ENCODE peak calls at places on chromosomes 11 and 22, in ten cellular contexts. L, E, C, J, Y, V, I, X, U and P are unnamed samples.
A peak's percentile ranks its signal among the peaks of the same experiment; 100 is the strongest.

GRCh38 chr11:606245-606644 is 9.5 kb downstream of the IRF7 start:
- DNase-seq in E (no peak), X (no peak), Y (no peak), J (peak; percentile 94), I (no peak), L (peak; percentile 80), V (peak; percentile 71), U (peak; percentile 50), C (peak; percentile 77), P (no peak)

GRCh38 chr22:49302150-49302460 is 525.6 kb downstream of the BRD1 start:
- DNase-seq in X (no peak), I (no peak), J (no peak), E (no peak), U (no peak), Y (no peak), C (no peak), V (no peak), L (no peak), P (no peak)

GRCh38 chr11:45984192-45984591 is 61.7 kb downstream of the LARGE2 start:
- DNase-seq in I (no peak), C (no peak), U (no peak), J (no peak), X (no peak), L (no peak), E (no peak), V (no peak), Y (no peak), P (no peak)

GRCh38 chr11:5036671-5037070 is 9.7 kb upstream of the OR52J3 start:
- DNase-seq in C (no peak), Y (no peak), X (no peak), V (no peak), U (no peak), E (no peak), L (no peak), J (no peak), I (no peak), P (no peak)

GRCh38 chr22:19827341-19828034 is 27.2 kb downstream of the GNB1L start:
- DNase-seq in X (no peak), E (no peak), U (no peak), C (no peak), V (no peak), I (no peak), Y (no peak), L (no peak), J (no peak), P (no peak)

GRCh38 chr11:66868726-66869291 is 11.9 kb downstream of the LRFN4 start:
- DNase-seq in L (peak; percentile 85), Y (peak; percentile 86), E (peak; percentile 83), V (peak; percentile 77), I (peak; percentile 82), X (no peak), C (no peak), U (peak; percentile 86), J (peak; percentile 60), P (no peak)

GRCh38 chr11:1694064-1694845 is 2.7 kb upstream of the KRTAP5-6 start:
- DNase-seq in I (peak; percentile 53), C (peak; percentile 90), E (peak; percentile 70), U (peak; percentile 80), V (peak; percentile 90), Y (peak; percentile 94), X (peak; percentile 45), J (peak; percentile 92), L (peak; percentile 90), P (peak; percentile 84)

GRCh38 chr11:13954591-13954990 is 7.9 kb upstream of the SPON1 start:
- DNase-seq in J (no peak), L (no peak), U (no peak), Y (no peak), I (no peak), V (no peak), C (no peak), X (no peak), E (no peak), P (no peak)

GRCh38 chr11:128735935-128736610 is 42.2 kb downstream of the FLI1 start:
- DNase-seq in E (no peak), J (no peak), L (no peak), U (no peak), V (no peak), X (no peak), C (no peak), Y (no peak), I (no peak), P (no peak)

GRCh38 chr11:113629562-113629961 is 76.5 kb downstream of the TMPRSS5 start:
- DNase-seq in E (no peak), C (no peak), I (no peak), J (no peak), Y (no peak), V (no peak), X (no peak), L (no peak), U (no peak), P (no peak)

GRCh38 chr22:46002757-46003270 is 25.9 kb upstream of the WNT7B start:
- DNase-seq in L (no peak), J (peak; percentile 29), I (no peak), X (no peak), E (no peak), V (no peak), Y (no peak), C (peak; percentile 19), U (no peak), P (peak; percentile 73)

GRCh38 chr22:36870250-36870649 is 9.4 kb downstream of the NCF4 start:
- DNase-seq in J (no peak), L (no peak), U (peak; percentile 19), X (no peak), C (no peak), Y (no peak), V (no peak), I (no peak), E (no peak), P (no peak)
- H3K27ac ChIP-seq in J (no peak overlapping the region), L (no peak overlapping the region), U (no peak overlapping the region), X (no peak overlapping the region), C (no peak overlapping the region), Y (no peak overlapping the region), V (no peak overlapping the region), I (no peak overlapping the region), E (no peak overlapping the region), P (no peak overlapping the region)

DNA sequence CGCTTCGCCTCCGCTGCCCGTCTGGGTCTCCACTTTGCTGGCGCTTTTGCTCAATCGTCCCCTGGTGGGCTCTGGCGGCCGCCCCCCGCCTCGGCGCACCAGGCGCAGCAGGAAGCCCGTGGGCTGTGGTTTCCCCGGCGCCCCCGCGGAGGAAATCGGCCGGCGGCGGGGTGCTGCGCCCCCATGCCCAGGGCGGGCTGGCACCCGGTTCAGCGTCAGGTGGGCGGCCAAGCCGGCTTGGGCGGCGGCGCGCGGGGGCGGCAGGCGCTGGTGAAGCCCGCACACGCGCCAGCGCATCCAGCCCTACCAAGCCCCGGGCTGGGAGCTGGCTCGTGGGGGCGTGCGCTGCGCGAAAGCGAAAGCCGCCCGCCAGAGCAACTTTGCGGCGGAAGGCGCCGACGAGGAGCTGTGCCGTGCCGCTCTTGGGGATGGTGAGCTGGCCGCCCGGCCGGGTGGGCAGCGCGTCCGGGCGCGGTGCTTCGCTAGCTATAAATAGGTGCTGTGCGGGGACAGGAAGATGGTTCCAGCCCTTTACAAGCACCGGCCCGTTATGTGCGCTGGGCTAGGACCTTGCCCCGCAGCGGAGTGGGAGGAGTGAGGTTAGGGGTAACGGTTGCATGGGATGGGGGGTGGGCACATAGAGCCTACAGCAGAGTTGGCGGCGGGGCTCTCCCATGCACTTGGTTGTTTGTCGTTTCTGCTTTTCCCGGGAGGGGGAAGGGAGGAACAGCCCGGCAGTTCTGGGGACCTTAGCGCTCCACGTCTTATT is 25.0 kb upstream of the SUSD2 start:
- DNase-seq in X (no peak), L (peak; percentile 45), E (peak; percentile 72), V (no peak), Y (peak; percentile 71), U (no peak), I (no peak), C (peak; percentile 39), J (no peak), P (no peak)
- H3K4me3 ChIP-seq in X (peak overlapping the region; percentile 95), L (peak overlapping the region; percentile 96), E (peak overlapping the region; percentile 99), V (peak overlapping the region; percentile 31), Y (peak overlapping the region; percentile 56), U (peak overlapping the region; percentile 83), I (peak overlapping the region; percentile 75), C (peak overlapping the region; percentile 89), J (peak overlapping the region; percentile 81), P (peak overlapping the region; percentile 55)

DNA sequence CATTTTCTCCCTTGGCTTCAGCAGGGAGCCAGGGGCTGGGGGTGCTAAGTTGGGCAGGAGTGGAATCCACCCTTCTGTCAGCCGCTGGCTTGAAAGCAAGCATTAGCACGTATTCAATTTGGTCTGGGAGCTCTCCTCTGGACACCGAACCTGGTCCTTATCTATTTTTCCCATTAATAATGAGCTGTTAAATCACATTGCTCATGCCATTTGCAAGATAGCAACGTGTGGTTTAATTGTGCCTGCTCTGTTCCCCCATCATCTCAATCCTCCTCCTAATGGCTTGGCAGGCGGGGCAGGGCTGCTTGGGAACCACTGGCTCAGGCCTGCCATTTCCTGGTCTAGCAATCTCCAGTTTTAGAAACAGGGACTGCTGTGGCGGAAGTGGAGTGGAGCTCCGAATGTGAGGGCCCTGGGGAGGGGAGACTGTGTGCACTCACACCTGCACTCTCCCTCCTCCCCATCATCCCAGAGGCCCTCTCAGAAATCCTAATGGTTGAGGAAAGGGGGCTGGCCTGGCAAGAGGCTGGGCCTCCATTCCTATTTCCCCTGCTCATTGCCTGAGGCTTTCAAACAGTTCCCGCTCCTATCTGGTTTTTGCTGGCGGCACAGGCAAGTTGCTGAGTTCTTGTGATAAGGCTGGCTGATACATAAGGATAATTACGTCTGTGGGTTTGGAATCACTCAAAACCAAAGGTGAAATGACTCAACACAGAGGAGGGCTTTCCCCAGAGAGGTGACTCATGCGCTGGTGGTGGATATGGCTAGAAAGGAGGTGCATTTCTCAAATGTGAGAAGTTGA is 201.2 kb upstream of the E2F8 start:
- DNase-seq in U (peak; percentile 77), X (peak; percentile 87), L (peak; percentile 74), V (peak; percentile 86), J (no peak), Y (no peak), E (no peak), C (peak; percentile 27), I (no peak), P (peak; percentile 67)
- H3K27ac ChIP-seq in U (peak overlapping the region; percentile 46), X (peak overlapping the region; percentile 78), L (peak overlapping the region; percentile 67), V (peak overlapping the region; percentile 9), J (no peak overlapping the region), Y (no peak overlapping the region), E (no peak overlapping the region), C (peak overlapping the region; percentile 61), I (no peak overlapping the region), P (peak overlapping the region; percentile 6)

GRCh38 chr11:133953571-133953970 is 3.2 kb downstream of the IGSF9B start:
- DNase-seq in I (no peak), X (no peak), U (no peak), Y (no peak), V (no peak), E (no peak), C (no peak), J (no peak), L (no peak), P (no peak)

GRCh38 chr11:133956650-133957633 is at the start of gene IGSF9B:
- DNase-seq in Y (peak; percentile 94), L (peak; percentile 89), E (peak; percentile 88), U (peak; percentile 81), X (no peak), C (peak; percentile 88), J (peak; percentile 87), V (peak; percentile 95), I (no peak), P (no peak)

GRCh38 chr11:133953999-133954398 is 2.8 kb downstream of the IGSF9B start:
- DNase-seq in I (no peak), X (no peak), U (no peak), E (no peak), L (no peak), J (no peak), C (no peak), Y (no peak), V (no peak), P (no peak)

GRCh38 chr11:133955945-133956421 is 785 bp downstream of the IGSF9B start:
- DNase-seq in U (no peak), I (no peak), V (no peak), C (no peak), Y (peak; percentile 59), L (no peak), X (no peak), J (no peak), E (no peak), P (no peak)

GRCh38 chr11:133955091-133955846 is 1.5 kb downstream of the IGSF9B start:
- DNase-seq in Y (peak; percentile 47), E (peak; percentile 58), U (no peak), V (no peak), I (no peak), J (no peak), C (peak; percentile 79), X (no peak), L (no peak), P (no peak)
- H3K4me3 ChIP-seq in Y (peak overlapping the region; percentile 92), E (peak overlapping the region; percentile 58), U (peak overlapping the region; percentile 73), V (no peak overlapping the region), I (no peak overlapping the region), J (no peak overlapping the region), C (peak overlapping the region; percentile 81), X (no peak overlapping the region), L (peak overlapping the region; percentile 76), P (no peak overlapping the region)